ENCODE peak calls at places on chromosomes 7 and 10, in four cellular contexts. One of them, this sample, is unnamed.

GRCh38 chr7:50037106-50037505 is 55.9 kb downstream of the ZPBP start:
- DNase-seq in GM12865: no peak
- DNase-seq in WERI-Rb-1: no peak
- DNase-seq in progenitor cell of endocrine pancreas: no peak
- DNase-seq in this sample: no peak

GRCh38 chr7:681551-682307 is 44.8 kb upstream of the DNAAF5 start:
- DNase-seq in GM12865: no peak
- DNase-seq in progenitor cell of endocrine pancreas: no peak
- DNase-seq in WERI-Rb-1: no peak
- DNase-seq in this sample: no peak

GRCh38 chr10:131723601-131724530 is 176.9 kb upstream of the PPP2R2D start:
- DNase-seq in WERI-Rb-1: no peak
- DNase-seq in progenitor cell of endocrine pancreas: no peak
- DNase-seq in GM12865: no peak
- DNase-seq in this sample: no peak

GRCh38 chr10:95208702-95209391 is 14.8 kb downstream of the ACSM6 start:
- DNase-seq in WERI-Rb-1: no peak
- DNase-seq in progenitor cell of endocrine pancreas: no peak
- DNase-seq in GM12865: no peak
- DNase-seq in this sample: no peak

GRCh38 chr7:113085781-113086390 is 741 bp downstream of the GPR85 start:
- DNase-seq in WERI-Rb-1: no peak
- DNase-seq in GM12865: no peak
- DNase-seq in progenitor cell of endocrine pancreas: no peak
- DNase-seq in this sample: no peak

GRCh38 chr7:104584620-104585019 is 256.2 kb downstream of the LHFPL3 start:
- DNase-seq in WERI-Rb-1: no peak
- DNase-seq in progenitor cell of endocrine pancreas: no peak
- DNase-seq in GM12865: no peak
- DNase-seq in this sample: no peak

GRCh38 chr10:100982916-100983830 is 4.1 kb downstream of the MRPL43 start:
- DNase-seq in progenitor cell of endocrine pancreas: no peak
- DNase-seq in WERI-Rb-1: no peak
- DNase-seq in GM12865: no peak
- DNase-seq in this sample: no peak

GRCh38 chr7:150986556-150986955 is 4.3 kb upstream of the NOS3 start:
- DNase-seq in WERI-Rb-1: no peak
- DNase-seq in progenitor cell of endocrine pancreas: no peak
- DNase-seq in GM12865: no peak
- DNase-seq in this sample: no peak

GRCh38 chr10:116978906-116979305 is 26.1 kb downstream of the SHTN1 start:
- DNase-seq in WERI-Rb-1: no peak
- DNase-seq in GM12865: no peak
- DNase-seq in progenitor cell of endocrine pancreas: no peak
- DNase-seq in this sample: no peak

GRCh38 chr7:154794147-154794780 is 208.7 kb downstream of the PAXIP1 start:
- DNase-seq in GM12865: peak
- DNase-seq in progenitor cell of endocrine pancreas: peak
- DNase-seq in WERI-Rb-1: peak
- DNase-seq in this sample: no peak

GRCh38 chr7:132386249-132386681 is 190.0 kb downstream of the PLXNA4 start:
- DNase-seq in WERI-Rb-1: no peak
- DNase-seq in GM12865: peak
- DNase-seq in progenitor cell of endocrine pancreas: peak
- DNase-seq in this sample: no peak

GRCh38 chr7:4849390-4849789 is 12.4 kb downstream of the PAPOLB start:
- DNase-seq in WERI-Rb-1: peak
- DNase-seq in GM12865: peak
- DNase-seq in progenitor cell of endocrine pancreas: no peak
- DNase-seq in this sample: no peak

GRCh38 chr7:70218006-70218405 is 619.7 kb downstream of the AUTS2 start:
- DNase-seq in WERI-Rb-1: no peak
- DNase-seq in GM12865: no peak
- DNase-seq in progenitor cell of endocrine pancreas: no peak
- DNase-seq in this sample: no peak

GRCh38 chr10:70169661-70170364 is 501 bp downstream of the SAR1A start:
- DNase-seq in WERI-Rb-1: no peak
- DNase-seq in GM12865: no peak
- DNase-seq in progenitor cell of endocrine pancreas: no peak
- DNase-seq in this sample: no peak

GRCh38 chr10:17115683-17116082 is 13.9 kb downstream of the CUBN start:
- DNase-seq in progenitor cell of endocrine pancreas: no peak
- DNase-seq in WERI-Rb-1: no peak
- DNase-seq in GM12865: no peak
- DNase-seq in this sample: no peak

GRCh38 chr10:89148061-89148460 is 59.1 kb downstream of the CH25H start:
- DNase-seq in WERI-Rb-1: no peak
- DNase-seq in progenitor cell of endocrine pancreas: no peak
- DNase-seq in GM12865: no peak
- DNase-seq in this sample: no peak

GRCh38 chr10:11863353-11864105 is 40.4 kb downstream of the PROSER2 start:
- DNase-seq in GM12865: peak
- DNase-seq in progenitor cell of endocrine pancreas: no peak
- DNase-seq in WERI-Rb-1: no peak
- DNase-seq in this sample: peak

GRCh38 chr7:30835396-30835915 is 64.2 kb downstream of the MINDY4 start:
- DNase-seq in GM12865: no peak
- DNase-seq in WERI-Rb-1: no peak
- DNase-seq in progenitor cell of endocrine pancreas: no peak
- DNase-seq in this sample: no peak

GRCh38 chr7:30840176-30841024 is 69.2 kb downstream of the MINDY4 start:
- DNase-seq in GM12865: no peak
- DNase-seq in WERI-Rb-1: no peak
- DNase-seq in progenitor cell of endocrine pancreas: no peak
- DNase-seq in this sample: no peak

GRCh38 chr7:30836991-30837390 is 65.8 kb downstream of the MINDY4 start:
- DNase-seq in progenitor cell of endocrine pancreas: no peak
- DNase-seq in GM12865: no peak
- DNase-seq in WERI-Rb-1: no peak
- DNase-seq in this sample: no peak

GRCh38 chr7:30838008-30838407 is 66.8 kb downstream of the MINDY4 start:
- DNase-seq in GM12865: no peak
- DNase-seq in progenitor cell of endocrine pancreas: no peak
- DNase-seq in WERI-Rb-1: no peak
- DNase-seq in this sample: no peak

GRCh38 chr7:30837581-30837980 is 66.4 kb downstream of the MINDY4 start:
- DNase-seq in progenitor cell of endocrine pancreas: no peak
- DNase-seq in WERI-Rb-1: no peak
- DNase-seq in GM12865: no peak
- DNase-seq in this sample: no peak
- TF ChIP-seq CTCF in progenitor cell of endocrine pancreas: no peak
- TF ChIP-seq CTCF in WERI-Rb-1: no peak
- TF ChIP-seq CTCF in GM12865: no peak
- TF ChIP-seq CTCF in this sample: no peak

GRCh38 chr7:34900891-34901493 is 136.3 kb downstream of the DPY19L1 start:
- DNase-seq in GM12865: peak
- DNase-seq in progenitor cell of endocrine pancreas: no peak
- DNase-seq in WERI-Rb-1: no peak
- DNase-seq in this sample: peak
- TF ChIP-seq CTCF in GM12865: peak
- TF ChIP-seq CTCF in progenitor cell of endocrine pancreas: peak
- TF ChIP-seq CTCF in WERI-Rb-1: peak
- TF ChIP-seq CTCF in this sample: no peak

DNA sequence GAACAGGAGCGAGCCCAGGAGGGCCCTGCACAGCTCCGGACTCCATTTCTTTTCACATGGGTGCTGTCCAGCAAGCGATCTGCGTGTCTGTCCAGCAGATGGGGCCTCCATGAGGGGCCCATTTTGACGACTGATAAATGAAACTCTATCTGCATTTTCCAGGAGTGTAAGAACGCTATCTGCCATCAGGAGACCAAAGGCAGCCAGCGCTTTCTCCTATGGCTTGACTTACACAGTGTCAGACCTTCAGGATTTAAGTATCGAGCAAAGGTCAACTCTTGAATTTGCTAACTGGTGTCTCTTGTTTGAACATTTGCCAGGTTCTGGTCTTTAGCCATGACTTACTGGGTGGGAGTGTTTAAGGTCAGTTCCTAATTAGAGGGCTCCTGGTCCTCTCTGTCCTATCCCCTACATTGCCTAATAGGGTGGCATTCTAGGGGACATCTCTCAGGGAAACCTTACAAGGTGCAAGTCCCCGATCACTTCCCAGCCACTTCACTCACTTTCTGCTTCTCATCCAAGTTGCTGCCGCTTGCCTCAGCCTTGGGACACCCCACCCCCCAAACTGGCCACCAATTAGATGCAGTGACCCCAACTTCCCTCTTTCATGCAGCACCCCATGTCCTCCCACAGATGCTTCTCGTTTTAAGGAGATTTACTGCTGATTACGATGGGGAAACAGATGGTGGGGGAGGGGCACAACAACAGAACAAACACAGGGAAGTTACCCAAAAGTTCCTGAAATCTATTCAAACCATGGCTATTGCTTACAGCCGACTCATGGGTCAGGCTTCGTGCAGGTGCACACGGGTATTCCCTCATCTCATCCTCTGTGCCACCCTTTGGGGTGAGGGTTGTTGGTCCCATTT is 20.0 kb downstream of the VSIR start:
- DNase-seq in GM12865: no peak
- DNase-seq in progenitor cell of endocrine pancreas: no peak
- DNase-seq in WERI-Rb-1: no peak
- DNase-seq in this sample: no peak
- TF ChIP-seq CTCF in GM12865: no peak
- TF ChIP-seq CTCF in progenitor cell of endocrine pancreas: no peak
- TF ChIP-seq CTCF in WERI-Rb-1: no peak
- TF ChIP-seq CTCF in this sample: no peak

GRCh38 chr7:26385240-26385639 is 93.6 kb downstream of the SNX10 start:
- DNase-seq in progenitor cell of endocrine pancreas: no peak
- DNase-seq in WERI-Rb-1: no peak
- DNase-seq in GM12865: no peak
- DNase-seq in this sample: no peak
- TF ChIP-seq CTCF in progenitor cell of endocrine pancreas: no peak
- TF ChIP-seq CTCF in WERI-Rb-1: no peak
- TF ChIP-seq CTCF in GM12865: no peak
- TF ChIP-seq CTCF in this sample: no peak

DNA sequence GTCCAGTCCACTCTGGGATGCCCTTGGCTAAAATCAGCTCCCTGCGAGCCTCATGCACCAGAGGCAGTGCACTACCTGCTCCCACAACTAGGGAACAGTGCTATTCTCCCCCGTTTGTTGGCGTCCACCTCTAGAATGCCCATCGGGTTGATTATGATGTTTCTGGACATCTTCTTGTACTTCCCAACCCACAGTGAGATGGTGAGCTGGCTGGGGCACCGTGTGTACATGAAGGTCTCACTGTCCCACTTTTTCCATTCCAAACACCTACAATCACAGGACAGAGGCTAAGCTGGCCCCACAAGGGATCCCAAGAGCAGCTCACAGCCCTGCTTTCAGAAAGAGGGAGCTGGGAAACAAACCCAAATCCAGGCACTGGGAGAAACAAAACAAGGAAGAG is 126.2 kb upstream of the ZNF92 start:
- DNase-seq in GM12865: no peak
- DNase-seq in progenitor cell of endocrine pancreas: no peak
- DNase-seq in WERI-Rb-1: no peak
- DNase-seq in this sample: no peak
- TF ChIP-seq CTCF in GM12865: no peak
- TF ChIP-seq CTCF in progenitor cell of endocrine pancreas: no peak
- TF ChIP-seq CTCF in WERI-Rb-1: peak
- TF ChIP-seq CTCF in this sample: no peak